ENCODE peak calls at places on chromosomes 5 and 9, in eight cellular contexts. C, R, S, G, N, E, Y and P are unnamed samples.

GRCh38 chr5:140801494-140801841 is 611 bp downstream of the PCDHA3 start:
- DNase-seq in C (no peak), R (no peak), S (no peak), G (no peak), N (no peak), E (no peak), Y (no peak), P (no peak)

GRCh38 chr5:150341989-150342388 is 15.5 kb upstream of the TCOF1 start:
- DNase-seq in C (no peak), R (no peak), S (no peak), G (no peak), N (no peak), E (no peak), Y (no peak), P (no peak)

GRCh38 chr9:133919253-133920115 is 72.6 kb downstream of the VAV2 start:
- DNase-seq in C (no peak), R (no peak), S (no peak), G (peak; percentile 68), N (no peak), E (no peak), Y (no peak), P (no peak)

GRCh38 chr5:172490739-172491461 is 36.6 kb upstream of the SH3PXD2B start:
- DNase-seq in C (no peak), R (no peak), S (peak; percentile 65), G (no peak), N (no peak), E (no peak), Y (no peak), P (no peak)

GRCh38 chr9:4048441-4048840 is 251.4 kb downstream of the GLIS3 start:
- DNase-seq in C (peak; percentile 52), R (peak; percentile 5), S (no peak), G (peak; percentile 58), N (peak; percentile 59), E (no peak), Y (no peak), P (no peak)

GRCh38 chr5:126007841-126008240 is 415.4 kb upstream of the GRAMD2B start:
- DNase-seq in C (no peak), R (peak; percentile 78), S (peak; percentile 2), G (no peak), N (no peak), E (no peak), Y (no peak), P (no peak)

GRCh38 chr9:32701321-32702022 is 66.0 kb upstream of the TAF1L start:
- DNase-seq in C (peak; percentile 14), R (no peak), S (peak; percentile 17), G (no peak), N (no peak), E (no peak), Y (no peak), P (no peak)

GRCh38 chr9:106421772-106422171 is 441.2 kb upstream of the ZNF462 start:
- DNase-seq in C (no peak), R (peak; percentile 38), S (peak; percentile 31), G (no peak), N (no peak), E (no peak), Y (no peak), P (no peak)

GRCh38 chr9:36530224-36530623 is 42.5 kb upstream of the MELK start:
- DNase-seq in C (no peak), R (no peak), S (no peak), G (no peak), N (no peak), E (no peak), Y (no peak), P (no peak)

GRCh38 chr5:163565931-163566608 is 60.7 kb downstream of the MAT2B start:
- DNase-seq in C (peak; percentile 40), R (peak; percentile 38), S (peak; percentile 23), G (peak; percentile 35), N (peak; percentile 52), E (peak; percentile 33), Y (no peak), P (peak; percentile 57)

GRCh38 chr5:54823006-54823405 is 162.4 kb downstream of the ESM1 start:
- DNase-seq in C (no peak), R (no peak), S (no peak), G (no peak), N (no peak), E (no peak), Y (no peak), P (no peak)

GRCh38 chr9:13088734-13089427 is 190.6 kb downstream of the MPDZ start:
- DNase-seq in C (peak; percentile 76), R (peak; percentile 14), S (peak; percentile 35), G (peak; percentile 75), N (peak; percentile 82), E (peak; percentile 63), Y (no peak), P (peak; percentile 36)
- H3K4me3 ChIP-seq in C (no peak overlapping the region), R (no peak overlapping the region), S (no peak overlapping the region), G (no peak overlapping the region), N (no peak overlapping the region), E (no peak overlapping the region), Y (no peak overlapping the region), P (no peak overlapping the region)

GRCh38 chr5:10381805-10382204 is 28.3 kb downstream of the MARCHF6 start:
- DNase-seq in C (no peak), R (no peak), S (no peak), G (no peak), N (no peak), E (no peak), Y (no peak), P (no peak)
- H3K36me3 ChIP-seq in C (no peaks in the 10 kb centered on the region), R (peaks cover 52% of the 10 kb centered on the region), S (peaks cover 17% of the 10 kb centered on the region), G (peaks cover 12% of the 10 kb centered on the region), N (no peaks in the 10 kb centered on the region), E (peaks cover 22% of the 10 kb centered on the region), Y (peaks cover 12% of the 10 kb centered on the region), P (peaks cover 3% of the 10 kb centered on the region)

DNA sequence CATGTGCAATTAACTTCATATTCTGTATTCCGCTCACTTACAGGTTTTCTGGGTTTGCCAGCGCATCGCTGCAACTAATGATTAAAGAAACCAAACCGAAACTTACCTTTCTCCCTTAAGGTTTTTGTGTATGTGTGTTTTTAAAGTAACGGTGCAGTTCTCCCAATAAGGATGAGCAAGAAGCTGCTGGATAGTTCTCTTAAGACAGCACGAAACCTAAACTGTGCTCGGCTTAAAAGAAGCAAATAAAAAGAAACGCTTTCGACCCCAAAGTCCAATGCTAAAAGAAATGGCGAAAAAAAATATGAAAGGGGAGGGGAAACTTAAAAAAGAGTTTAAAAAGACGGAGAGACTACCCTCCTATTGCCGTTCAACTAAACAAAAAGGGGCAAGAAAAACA is 340 bp downstream of the ELAVL2 start:
- DNase-seq in C (no peak), R (no peak), S (no peak), G (peak; percentile 5), N (no peak), E (no peak), Y (no peak), P (no peak)
- H3K4me3 ChIP-seq in C (peak overlapping the region; percentile 53), R (peak overlapping the region; percentile 26), S (peak overlapping the region; percentile 69), G (peak overlapping the region; percentile 51), N (peak overlapping the region; percentile 78), E (peak overlapping the region; percentile 45), Y (peak overlapping the region; percentile 37), P (no peak overlapping the region)

DNA sequence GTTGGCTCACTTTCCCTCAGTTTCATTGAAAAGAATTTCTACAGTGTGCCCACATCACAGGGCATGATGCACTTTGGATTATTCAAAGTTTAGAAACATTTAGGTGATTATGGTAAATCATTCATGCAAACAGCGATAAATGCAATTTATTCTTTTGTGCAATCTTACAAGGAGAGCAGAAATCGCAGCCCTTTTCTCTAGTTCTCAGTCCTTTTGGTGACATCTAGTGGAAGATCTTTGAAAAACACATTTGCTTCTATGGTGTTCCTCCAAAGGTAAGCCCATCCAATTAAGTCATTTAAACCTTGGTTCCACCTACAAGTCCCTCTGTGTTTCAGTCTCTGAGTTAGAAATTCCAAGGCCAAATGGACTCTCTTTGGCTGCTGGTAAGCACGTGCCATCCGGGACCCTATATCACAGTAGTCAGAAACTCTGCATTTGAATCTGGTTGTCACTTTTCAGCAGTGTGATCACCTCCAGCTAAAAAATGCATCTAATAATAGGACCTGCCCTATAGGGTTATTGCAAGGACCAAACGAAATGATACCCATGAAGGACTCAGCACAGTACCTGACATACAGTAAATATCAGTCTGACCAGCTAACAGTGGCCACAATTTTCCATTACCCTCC is 66.4 kb downstream of the MACROH2A1 start:
- DNase-seq in C (peak; percentile 81), R (peak; percentile 70), S (peak; percentile 36), G (peak; percentile 76), N (peak; percentile 76), E (peak; percentile 33), Y (no peak), P (peak; percentile 67)
- H3K36me3 ChIP-seq in C (no peaks in the 10 kb centered on the region), R (peaks cover 64% of the 10 kb centered on the region), S (peaks cover 25% of the 10 kb centered on the region), G (peaks cover 26% of the 10 kb centered on the region), N (peaks cover under 1% of the 10 kb centered on the region), E (peaks cover 27% of the 10 kb centered on the region), Y (peaks cover 6% of the 10 kb centered on the region), P (peaks cover 8% of the 10 kb centered on the region)

GRCh38 chr9:99184427-99185327 is 37.1 kb downstream of the ALG2 start:
- DNase-seq in C (peak; percentile 92), R (peak; percentile 72), S (peak; percentile 77), G (peak; percentile 94), N (peak; percentile 94), E (peak; percentile 94), Y (peak; percentile 59), P (peak; percentile 81)
- H3K4me3 ChIP-seq in C (no peak overlapping the region), R (no peak overlapping the region), S (no peak overlapping the region), G (no peak overlapping the region), N (no peak overlapping the region), E (no peak overlapping the region), Y (no peak overlapping the region), P (no peak overlapping the region)

DNA sequence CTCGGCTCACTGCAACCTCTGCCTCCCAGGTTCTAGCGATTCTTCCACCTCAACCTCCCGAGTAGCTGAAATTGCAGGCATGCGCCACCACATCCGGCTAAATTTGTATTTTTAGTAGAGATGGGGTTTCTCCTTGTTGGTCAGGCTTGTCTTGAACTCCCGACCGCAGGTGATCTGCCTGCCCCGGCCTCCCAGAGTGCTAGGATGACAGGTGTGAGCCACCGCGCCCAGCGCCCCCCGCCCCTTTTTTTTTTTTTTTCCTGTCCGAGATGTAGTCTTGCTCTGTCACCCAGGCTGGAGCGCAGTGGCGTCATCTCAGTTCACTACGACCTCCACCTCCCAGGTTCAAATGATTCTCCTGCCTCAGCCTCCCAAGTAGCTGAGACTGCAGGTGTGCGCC is 6.6 kb downstream of the ATP6V1G1 start:
- DNase-seq in C (no peak), R (no peak), S (no peak), G (no peak), N (no peak), E (no peak), Y (no peak), P (no peak)
- H3K36me3 ChIP-seq in C (no peaks in the 10 kb centered on the region), R (peaks cover 59% of the 10 kb centered on the region), S (peaks cover 32% of the 10 kb centered on the region), G (peaks cover 38% of the 10 kb centered on the region), N (peaks cover 12% of the 10 kb centered on the region), E (peaks cover 76% of the 10 kb centered on the region), Y (peaks cover 31% of the 10 kb centered on the region), P (peaks cover 17% of the 10 kb centered on the region)